ENCODE peak calls at places on chromosome 18, in eight cellular contexts. Y is sigmoid colon, E is brain microvascular endothelial cell, P is astrocyte, X is GM23248, W is psoas muscle, F is OCI-LY7, T is cardiac muscle cell. R is an unnamed sample. For H3K36me3, the result is how much of the 10 kb centered on the place peaks cover.

GRCh38 chr18:44627245-44627644 is 53.4 kb upstream of the SETBP1 start:
- DNase-seq in P (peak), E (peak), T (peak), W (no peak), X (peak), Y (no peak), F (no peak), R (peak)

GRCh38 chr18:44681039-44681595 is 429 bp downstream of the SETBP1 start:
- DNase-seq in Y (no peak), E (no peak), W (no peak), F (peak), X (peak), P (no peak), T (no peak), R (no peak)

GRCh38 chr18:75455249-75456183 is 28.0 kb upstream of the SMIM21 start:
- DNase-seq in P (peak), W (peak), T (peak), Y (no peak), F (no peak), E (no peak), X (peak), R (no peak)

GRCh38 chr18:70419526-70419925 is 130.7 kb downstream of the SOCS6 start:
- DNase-seq in F (no peak), E (peak), T (peak), X (peak), W (no peak), Y (no peak), P (peak), R (no peak)

GRCh38 chr18:3062798-3063563 is 50.0 kb upstream of the LPIN2 start:
- DNase-seq in W (peak), T (peak), F (peak), P (no peak), X (peak), E (no peak), Y (peak), R (peak)

GRCh38 chr18:8117008-8117376 is 492.2 kb upstream of the RAB12 start:
- DNase-seq in F (no peak), E (no peak), X (peak), W (no peak), P (no peak), T (peak), Y (no peak), R (no peak)

GRCh38 chr18:56541790-56542189 is 96.6 kb downstream of the TXNL1 start:
- DNase-seq in W (no peak), P (no peak), F (no peak), T (no peak), Y (no peak), X (no peak), E (no peak), R (no peak)

GRCh38 chr18:33612632-33613031 is 34.6 kb downstream of the ASXL3 start:
- DNase-seq in Y (no peak), T (no peak), E (no peak), F (no peak), W (no peak), P (no peak), X (no peak), R (no peak)

GRCh38 chr18:24136967-24137373 is 1.9 kb upstream of the CABYR start:
- DNase-seq in F (no peak), Y (no peak), X (no peak), E (no peak), P (peak), T (no peak), W (no peak), R (peak)

GRCh38 chr18:10022365-10022764 is 108.5 kb downstream of the VAPA start:
- DNase-seq in T (no peak), W (no peak), E (no peak), P (no peak), X (no peak), Y (no peak), F (no peak), R (no peak)

GRCh38 chr18:79740741-79741700 is 56.7 kb upstream of the KCNG2 start:
- DNase-seq in W (no peak), E (no peak), Y (peak), F (no peak), X (no peak), P (no peak), T (no peak), R (no peak)

GRCh38 chr18:5463390-5463789 is 80.4 kb downstream of the EPB41L3 start:
- DNase-seq in T (peak), P (peak), E (peak), F (no peak), W (peak), X (peak), Y (peak), R (no peak)

GRCh38 chr18:34522627-34523026 is 187.5 kb upstream of the DTNA start:
- DNase-seq in F (no peak), T (no peak), X (no peak), E (no peak), Y (no peak), W (no peak), P (no peak), R (no peak)

GRCh38 chr18:52343138-52343537 is 3.1 kb downstream of the DCC start:
- DNase-seq in P (no peak), X (no peak), F (no peak), W (no peak), T (no peak), Y (no peak), E (no peak), R (peak)

GRCh38 chr18:6757966-6758365 is 28.4 kb downstream of the ARHGAP28 start:
- DNase-seq in W (no peak), Y (no peak), P (peak), T (no peak), X (no peak), F (no peak), E (no peak), R (peak)

GRCh38 chr18:35073186-35074105 is 32.2 kb downstream of the MAPRE2 start:
- DNase-seq in T (peak), E (no peak), F (no peak), P (peak), W (no peak), X (peak), Y (no peak), R (peak)

GRCh38 chr18:79611040-79611681 is 68.4 kb upstream of the CTDP1 start:
- DNase-seq in P (peak), W (peak), T (peak), F (no peak), Y (peak), X (peak), E (peak), R (peak)

GRCh38 chr18:25137133-25137472 is 214.9 kb downstream of the ZNF521 start:
- DNase-seq in F (no peak), Y (no peak), T (no peak), W (no peak), P (no peak), E (no peak), X (no peak), R (no peak)

GRCh38 chr18:383135-383534 is 115.3 kb upstream of the THOC1 start:
- DNase-seq in W (no peak), T (no peak), Y (no peak), F (no peak), E (no peak), X (peak), P (no peak), R (no peak)

GRCh38 chr18:12361770-12362378 is 15.2 kb downstream of the AFG3L2 start:
- DNase-seq in W (peak), P (no peak), X (peak), Y (no peak), E (peak), T (peak), F (no peak), R (peak)

GRCh38 chr18:23883277-23883790 is 131.2 kb upstream of the TTC39C start:
- DNase-seq in X (peak), E (no peak), F (no peak), P (no peak), W (peak), Y (no peak), T (no peak), R (no peak)

GRCh38 chr18:59008302-59008974 is 131.2 kb upstream of the SEC11C start:
- DNase-seq in E (peak), W (no peak), X (peak), P (peak), F (no peak), Y (no peak), T (peak), R (peak)

GRCh38 chr18:48711651-48712486 is 173.0 kb downstream of the CTIF start:
- DNase-seq in F (peak), Y (no peak), E (peak), P (no peak), W (peak), T (peak), X (peak), R (peak)

GRCh38 chr18:72530622-72531021 is 13.5 kb downstream of the CBLN2 start:
- DNase-seq in T (no peak), P (no peak), Y (no peak), E (no peak), F (no peak), X (no peak), W (no peak), R (no peak)

GRCh38 chr18:51867767-51868166 is 472.2 kb upstream of the DCC start:
- DNase-seq in X (peak), F (peak), Y (no peak), W (no peak), P (no peak), T (peak), E (peak), R (no peak)

GRCh38 chr18:22822024-22822423 is 111.1 kb upstream of the RBBP8 start:
- DNase-seq in F (no peak), Y (no peak), X (peak), W (no peak), E (peak), P (peak), T (peak), R (peak)

GRCh38 chr18:63198098-63198760 is 121.3 kb downstream of the BCL2 start:
- DNase-seq in X (no peak), E (no peak), F (no peak), P (no peak), T (no peak), W (no peak), Y (no peak), R (no peak)

GRCh38 chr18:75548353-75548752 is 120.8 kb upstream of the SMIM21 start:
- DNase-seq in T (peak), F (no peak), X (no peak), E (no peak), W (no peak), Y (no peak), P (peak), R (no peak)

GRCh38 chr18:46079336-46079735 is 7.3 kb upstream of the PSTPIP2 start:
- DNase-seq in E (no peak), T (no peak), P (no peak), Y (no peak), F (no peak), W (no peak), X (no peak), R (no peak)
- H3K36me3 ChIP-seq in E (under half), T (under half), P (under half), Y (under half), F (half or more), W (half or more), X (under half), R (under half)

DNA sequence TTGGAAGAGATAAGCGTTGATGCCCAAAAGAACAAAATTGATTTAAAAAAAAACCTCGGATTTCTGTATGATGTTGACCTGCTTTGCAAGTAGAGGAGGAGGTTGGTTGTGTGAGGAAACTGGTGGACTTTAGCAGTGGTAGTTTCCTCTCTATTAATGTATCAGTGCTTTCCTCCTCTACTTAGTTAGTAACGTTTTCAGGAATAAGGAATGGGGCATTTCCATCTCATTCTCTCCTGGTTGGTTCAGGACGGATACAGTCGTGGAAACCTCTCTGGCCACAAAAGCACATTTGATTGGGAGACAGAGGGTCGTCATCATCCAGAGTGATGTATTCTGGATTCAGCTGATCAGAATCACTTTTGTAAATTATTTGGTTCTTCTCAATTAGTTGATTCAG is 1.5 kb downstream of the FHOD3 start:
- DNase-seq in F (no peak), P (no peak), W (no peak), Y (no peak), T (no peak), E (no peak), X (no peak), R (no peak)
- H3K4me3 ChIP-seq in F (no peak), P (peak), W (peak), Y (no peak), T (peak), E (peak), X (peak), R (peak)

DNA sequence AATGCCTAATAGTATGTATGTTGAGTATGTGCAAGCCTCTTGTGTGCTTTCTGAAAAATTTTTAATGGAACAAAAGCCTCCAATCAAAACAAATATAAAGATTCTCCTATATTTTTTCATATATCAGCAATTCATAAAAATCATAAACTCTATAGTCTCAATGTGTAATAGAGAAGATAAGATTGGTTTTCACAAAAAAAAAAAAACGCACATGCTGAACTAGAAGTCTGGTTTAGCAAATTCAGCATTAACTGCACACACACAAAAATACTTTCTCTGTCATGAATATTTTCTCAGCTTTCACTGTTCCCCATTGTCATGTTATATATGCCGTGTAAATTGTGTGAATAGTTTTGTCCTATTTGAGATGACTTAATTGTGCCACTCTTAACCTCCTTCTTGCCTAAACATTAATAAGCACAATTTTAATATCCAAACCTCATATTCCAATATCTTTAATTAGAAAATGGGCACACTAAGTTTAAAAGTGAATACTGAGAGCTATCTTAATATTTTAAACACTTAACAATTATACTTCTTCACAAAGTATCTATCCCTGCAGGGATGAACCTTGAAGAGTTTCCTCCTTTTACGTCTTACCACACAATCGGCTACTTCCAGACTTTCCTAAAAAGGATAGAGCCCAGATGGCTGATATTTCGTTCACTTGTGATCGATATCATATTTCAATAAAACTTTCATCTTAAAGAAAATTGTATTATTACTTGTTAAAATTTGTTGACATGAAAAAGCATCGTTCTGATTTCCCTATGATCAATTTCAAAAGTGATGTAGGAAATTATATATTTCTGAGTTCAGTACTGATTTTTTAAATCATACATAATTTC is 242.7 kb downstream of the TCF4 start:
- DNase-seq in Y (no peak), P (no peak), T (no peak), W (no peak), X (no peak), F (no peak), E (no peak), R (no peak)
- H3K36me3 ChIP-seq in Y (under half), P (under half), T (under half), W (under half), X (under half), F (under half), E (under half), R (under half)

DNA sequence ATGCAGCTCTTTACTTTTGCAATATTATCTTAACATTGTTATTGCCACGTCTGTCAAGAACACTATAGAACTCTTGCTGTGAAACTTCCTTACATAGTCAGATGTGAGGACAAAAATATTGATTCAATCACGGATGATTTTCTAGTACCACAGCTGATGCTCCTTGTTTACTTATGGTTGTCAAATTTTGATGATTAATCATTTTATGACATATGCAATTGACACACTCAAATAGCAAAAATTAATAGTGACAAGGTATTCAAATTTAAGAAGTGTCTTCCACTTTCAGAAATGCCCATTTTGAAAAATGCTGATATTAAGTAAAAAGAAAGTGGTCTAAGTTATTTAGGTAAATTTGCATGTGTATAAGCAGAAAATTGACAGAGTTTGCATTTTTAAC is 284.0 kb downstream of the CCDC102B start:
- DNase-seq in T (no peak), X (no peak), P (no peak), Y (no peak), W (no peak), F (no peak), E (no peak), R (no peak)
- H3K4me3 ChIP-seq in T (no peak), X (no peak), P (no peak), Y (no peak), W (no peak), F (no peak), E (no peak), R (no peak)